ENCODE peak calls at places on chromosomes 1 and 21, in eight cellular contexts. V, J, E, H, P, W, D and A are unnamed samples.
A peak's percentile ranks its signal among the peaks of the same experiment; 100 is the strongest.

GRCh38 chr1:68051475-68051874 is 1.0 kb upstream of the DIRAS3 start:
- DNase-seq in W (peak; percentile 67), E (peak; percentile 37), H (no peak), J (no peak), V (peak; percentile 69), D (peak; percentile 83), P (no peak), A (no peak)

GRCh38 chr1:172845371-172845770 is 186.5 kb downstream of the FASLG start:
- DNase-seq in E (no peak), W (peak; percentile 34), V (peak; percentile 27), D (peak; percentile 63), P (peak; percentile 24), H (no peak), J (no peak), A (no peak)

GRCh38 chr21:41894511-41894910 is 15.4 kb upstream of the PRDM15 start:
- DNase-seq in E (no peak), P (no peak), H (no peak), V (no peak), D (no peak), J (no peak), W (no peak), A (no peak)

GRCh38 chr1:39812913-39813312 is 24.2 kb upstream of the BMP8B start:
- DNase-seq in D (no peak), E (no peak), H (no peak), P (no peak), V (no peak), J (no peak), W (no peak), A (no peak)

GRCh38 chr1:186793582-186793927 is 35.2 kb upstream of the PLA2G4A start:
- DNase-seq in E (no peak), H (no peak), W (no peak), V (peak; percentile 46), J (no peak), P (no peak), D (peak; percentile 19), A (no peak)

GRCh38 chr1:193221641-193222040 is 35.2 kb upstream of the B3GALT2 start:
- DNase-seq in H (no peak), D (no peak), V (peak; percentile 31), W (no peak), E (no peak), J (no peak), P (no peak), A (no peak)

GRCh38 chr1:159922499-159923202 is 2.7 kb downstream of the TAGLN2 start:
- DNase-seq in D (peak; percentile 41), J (no peak), V (no peak), H (no peak), P (peak; percentile 49), W (no peak), E (peak; percentile 49), A (no peak)

GRCh38 chr1:40692429-40692905 is 963 bp downstream of the NFYC start:
- DNase-seq in J (no peak), H (no peak), V (peak; percentile 4), D (peak; percentile 44), E (no peak), W (peak; percentile 13), P (no peak), A (no peak)

GRCh38 chr1:235500971-235501540 is 3.2 kb downstream of the B3GALNT2 start:
- DNase-seq in J (no peak), W (peak; percentile 16), H (no peak), D (peak; percentile 35), E (no peak), V (peak; percentile 69), P (no peak), A (no peak)

GRCh38 chr1:226569879-226570547 is 21.4 kb downstream of the STUM start:
- DNase-seq in J (no peak), E (no peak), P (peak; percentile 37), H (peak; percentile 53), W (no peak), D (no peak), V (no peak), A (no peak)

GRCh38 chr1:34147301-34147700 is 17.7 kb downstream of the CSMD2 start:
- DNase-seq in P (no peak), J (no peak), D (no peak), W (no peak), V (no peak), E (no peak), H (no peak), A (no peak)

GRCh38 chr21:41894922-41895557 is 15.9 kb upstream of the PRDM15 start:
- DNase-seq in P (no peak), E (no peak), D (peak; percentile 85), V (peak; percentile 96), W (peak; percentile 93), H (no peak), J (no peak), A (no peak)

GRCh38 chr1:27536767-27537166 is 46.8 kb upstream of the WASF2 start:
- DNase-seq in V (peak; percentile 88), E (peak; percentile 80), W (peak; percentile 59), J (no peak), P (no peak), H (peak; percentile 96), D (peak; percentile 88), A (no peak)

GRCh38 chr1:62882705-62883104 is 98.8 kb downstream of the ATG4C start:
- DNase-seq in P (no peak), J (no peak), H (no peak), V (no peak), D (no peak), E (no peak), W (no peak), A (no peak)

GRCh38 chr1:62875676-62876075 is 91.7 kb downstream of the ATG4C start:
- DNase-seq in W (no peak), E (no peak), P (no peak), H (no peak), D (peak; percentile 6), V (no peak), J (no peak), A (no peak)

GRCh38 chr1:62879962-62880361 is 96.0 kb downstream of the ATG4C start:
- DNase-seq in J (no peak), P (no peak), H (no peak), V (no peak), E (no peak), D (no peak), W (no peak), A (no peak)

GRCh38 chr1:62882161-62882560 is 98.2 kb downstream of the ATG4C start:
- DNase-seq in D (no peak), P (no peak), E (no peak), J (no peak), H (peak; percentile 31), W (no peak), V (no peak), A (no peak)

GRCh38 chr1:62877579-62877978 is 93.6 kb downstream of the ATG4C start:
- DNase-seq in V (no peak), W (no peak), D (no peak), J (no peak), H (no peak), P (no peak), E (no peak), A (no peak)
- H3K4me3 ChIP-seq in V (no peak overlapping the region), W (no peak overlapping the region), D (no peak overlapping the region), J (no peak overlapping the region), H (no peak overlapping the region), P (no peak overlapping the region), E (no peak overlapping the region), A (no peak overlapping the region)

GRCh38 chr1:8814870-8815269 is 2.6 kb downstream of the RERE start:
- DNase-seq in W (no peak), D (no peak), J (no peak), V (no peak), H (peak; percentile 54), E (no peak), P (no peak), A (no peak)
- TF ChIP-seq CTCF in W (no peak), D (peak; percentile 17), J (no peak), V (no peak), H (peak; percentile 62), E (no peak), P (no peak), A (no peak)

GRCh38 chr1:204362984-204363334 is 3.2 kb upstream of the PLEKHA6 start:
- DNase-seq in P (no peak), H (no peak), J (no peak), V (no peak), D (no peak), W (no peak), E (no peak), A (no peak)
- H3K4me3 ChIP-seq in P (peak overlapping the region; percentile 33), H (peak overlapping the region; percentile 36), J (peak overlapping the region; percentile 38), V (peak overlapping the region; percentile 48), D (peak overlapping the region; percentile 57), W (peak overlapping the region; percentile 50), E (peak overlapping the region; percentile 33), A (peak overlapping the region; percentile 50)

GRCh38 chr1:182811975-182812727 is 22.6 kb downstream of the NPL start:
- DNase-seq in J (no peak), E (no peak), H (no peak), V (no peak), P (no peak), W (no peak), D (no peak), A (no peak)
- TF ChIP-seq CTCF in J (no peak), E (no peak), H (no peak), V (no peak), P (no peak), W (peak; percentile 24), D (no peak), A (no peak)